ENCODE peak calls at places on chromosomes 4 and X, in four cellular contexts. D is 8988T, I is NCI-H1105 treated with DMSO at 0.1 percent for 48 hours, P is osteocyte. T is an unnamed sample.

GRCh38 chrX:40170830-40171512 is 73.2 kb upstream of the BCOR start:
- DNase-seq in D (no peak), I (no peak), P (no peak), T (no peak)

GRCh38 chr4:3296651-3297050 is 3.8 kb downstream of the RGS12 start:
- DNase-seq in I (no peak), D (no peak), P (peak), T (no peak)

GRCh38 chr4:82893942-82894341 is 3.0 kb upstream of the SEC31A start:
- DNase-seq in I (no peak), D (no peak), P (no peak), T (no peak)

GRCh38 chr4:185145572-185145971 is 2.5 kb downstream of the SLC25A4 start:
- DNase-seq in P (no peak), D (no peak), I (no peak), T (no peak)

GRCh38 chr4:2385450-2386020 is 32.9 kb downstream of the ZFYVE28 start:
- DNase-seq in P (no peak), I (no peak), D (no peak), T (no peak)

GRCh38 chr4:94508841-94509240 is 57.1 kb downstream of the PDLIM5 start:
- DNase-seq in D (no peak), P (no peak), I (no peak), T (no peak)

GRCh38 chr4:126604273-126604867 is 1028.4 kb upstream of the INTU start:
- DNase-seq in I (no peak), D (no peak), P (no peak), T (no peak)

GRCh38 chrX:43702079-43702524 is 46.0 kb downstream of the MAOA start:
- DNase-seq in P (no peak), I (no peak), D (no peak), T (no peak)

GRCh38 chr4:47824844-47825243 is 13.0 kb downstream of the CORIN start:
- DNase-seq in P (no peak), D (no peak), I (no peak), T (no peak)

GRCh38 chr4:123671633-123672404 is 275.2 kb downstream of the SPRY1 start:
- DNase-seq in D (no peak), I (no peak), P (no peak), T (peak)

GRCh38 chrX:17078031-17078730 is 131.7 kb downstream of the REPS2 start:
- DNase-seq in P (no peak), D (no peak), I (no peak), T (no peak)

GRCh38 chr4:8723222-8723980 is 130.8 kb downstream of the CPZ start:
- DNase-seq in D (peak), I (no peak), P (peak), T (no peak)

GRCh38 chr4:13294961-13295605 is 189.1 kb downstream of the RAB28 start:
- DNase-seq in P (no peak), I (no peak), D (no peak), T (no peak)

GRCh38 chr4:142238589-142238988 is 602.2 kb downstream of the IL15 start:
- DNase-seq in P (no peak), I (no peak), D (no peak), T (no peak)

GRCh38 chrX:103919336-103919682 is 43.1 kb upstream of the TMSB15B start:
- DNase-seq in I (peak), D (no peak), P (no peak), T (peak)

GRCh38 chr4:7435411-7436095 is 823 bp upstream of the PSAPL1 start:
- DNase-seq in D (no peak), P (no peak), I (no peak), T (no peak)

GRCh38 chrX:130108647-130109428 is 1.5 kb downstream of the ELF4 start:
- DNase-seq in P (no peak), I (peak), D (no peak), T (peak)

GRCh38 chrX:3451566-3451965 is 105.1 kb upstream of the MXRA5 start:
- DNase-seq in D (no peak), I (no peak), P (no peak), T (no peak)

GRCh38 chr4:139910106-139910505 is 243.9 kb downstream of the MAML3 start:
- DNase-seq in I (no peak), P (no peak), D (no peak), T (no peak)

GRCh38 chr4:7017446-7018048 is 25.6 kb upstream of the TADA2B start:
- DNase-seq in I (no peak), P (no peak), D (no peak), T (no peak)

GRCh38 chr4:10806993-10807645 is 122.6 kb upstream of the CLNK start:
- DNase-seq in D (no peak), P (no peak), I (no peak), T (no peak)

GRCh38 chrX:108439961-108440696 is 491 bp downstream of the COL4A5 start:
- DNase-seq in P (no peak), D (no peak), I (no peak), T (no peak)

GRCh38 chr4:76582817-76583087 is 147.7 kb downstream of the SHROOM3 start:
- DNase-seq in D (no peak), I (no peak), P (no peak), T (no peak)

GRCh38 chr4:80335554-80336358 is at the start of gene CFAP299:
- DNase-seq in P (peak), I (peak), D (peak), T (peak)

GRCh38 chrX:65488496-65488895 is 46.1 kb downstream of the LAS1L start:
- DNase-seq in I (no peak), P (no peak), D (no peak), T (no peak)

GRCh38 chr4:148261861-148262260 is 180.4 kb downstream of the NR3C2 start:
- DNase-seq in P (no peak), D (no peak), I (no peak), T (no peak)

GRCh38 chr4:141133146-141134006 is at the start of gene RNF150:
- DNase-seq in I (peak), P (peak), D (no peak), T (peak)

GRCh38 chrX:103774070-103774642 is 2.5 kb upstream of the PLP1 start:
- DNase-seq in D (no peak), I (peak), P (no peak), T (no peak)

GRCh38 chr4:167114416-167114971 is 119.8 kb downstream of the SPOCK3 start:
- DNase-seq in P (no peak), I (no peak), D (no peak), T (no peak)

GRCh38 chr4:159126716-159127115 is 23.8 kb downstream of the RAPGEF2 start:
- DNase-seq in P (no peak), D (no peak), I (no peak), T (no peak)

GRCh38 chr4:155173371-155173770 is 35.1 kb upstream of the NPY2R start:
- DNase-seq in I (no peak), P (no peak), D (no peak), T (no peak)

GRCh38 chrX:69072486-69073006 is 92.7 kb downstream of the PJA1 start:
- DNase-seq in D (no peak), P (no peak), I (no peak), T (no peak)

GRCh38 chr4:85149656-85150055 is 183.2 kb upstream of the WDFY3 start:
- DNase-seq in I (no peak), P (no peak), D (no peak), T (no peak)

GRCh38 chr4:82745173-82745842 is 53.3 kb downstream of the SCD5 start:
- DNase-seq in P (no peak), D (peak), I (no peak), T (no peak)